ENCODE peak calls at places on chromosome 16, in nine cellular contexts. T is cerebellum; O is T-cell; B is stimulated activated CD4-positive, alpha-beta T cell treated with anti-CD3 and anti-CD28 coated beads, TNF-alpha, amount 100 ng/mL, for 48 hours; R is nephron progenitor cell; W is right cardiac atrium; J is hypothalamus; L is NCI-H345; M is AG09319. F is an unnamed sample.

GRCh38 chr16:46830417-46830901 is 521 bp downstream of the C16orf87 start:
- DNase-seq in W (peak; percentile 50), J (no peak), M (no peak), R (no peak), B (no peak), L (peak; percentile 33), T (no peak), O (peak; percentile 19), F (peak; percentile 2)

GRCh38 chr16:73172621-73173312 is 124.8 kb upstream of the ZFHX3 start:
- DNase-seq in W (peak; percentile 78), M (peak; percentile 98), B (no peak), R (peak; percentile 41), J (no peak), O (no peak), L (peak; percentile 83), T (no peak), F (peak; percentile 96)

GRCh38 chr16:12091569-12092346 is 115.2 kb downstream of the SNX29 start:
- DNase-seq in O (no peak), W (no peak), T (no peak), B (no peak), L (no peak), M (no peak), R (no peak), J (no peak), F (no peak)

GRCh38 chr16:48623304-48624016 is 13.5 kb upstream of the N4BP1 start:
- DNase-seq in T (peak; percentile 87), B (peak; percentile 73), J (peak; percentile 47), L (peak; percentile 66), W (peak; percentile 83), R (peak; percentile 87), O (peak; percentile 67), M (peak; percentile 66), F (peak; percentile 84)

GRCh38 chr16:47728229-47728628 is 267.1 kb downstream of the PHKB start:
- DNase-seq in B (no peak), W (no peak), M (no peak), J (no peak), L (no peak), O (no peak), R (no peak), T (no peak), F (no peak)

GRCh38 chr16:89183975-89184684 is 12.6 kb downstream of the CDH15 start:
- DNase-seq in W (no peak), O (no peak), R (no peak), L (no peak), B (no peak), T (no peak), M (no peak), J (no peak), F (no peak)

GRCh38 chr16:22635801-22636200 is 125.1 kb downstream of the NPIPB5 start:
- DNase-seq in T (no peak), R (no peak), W (no peak), L (no peak), M (no peak), J (no peak), O (no peak), B (no peak), F (no peak)

GRCh38 chr16:27432600-27432957 is 30.6 kb downstream of the IL21R start:
- DNase-seq in W (no peak), R (no peak), T (no peak), L (no peak), O (no peak), M (no peak), B (no peak), J (no peak), F (peak; percentile 82)

GRCh38 chr16:56109205-56109604 is 82.1 kb upstream of the GNAO1 start:
- DNase-seq in T (no peak), W (no peak), R (no peak), M (no peak), O (no peak), L (no peak), B (no peak), J (no peak), F (no peak)

GRCh38 chr16:6804461-6804860 is 528.2 kb upstream of the RBFOX1 start:
- DNase-seq in M (no peak), R (no peak), W (no peak), B (no peak), O (no peak), T (no peak), L (no peak), J (no peak), F (no peak)

GRCh38 chr16:64900029-64900428 is 221.8 kb downstream of the CDH11 start:
- DNase-seq in R (no peak), M (no peak), W (no peak), O (no peak), T (no peak), B (no peak), J (no peak), L (no peak), F (no peak)

GRCh38 chr16:67100569-67101300 is 9.0 kb upstream of the PHAF1 start:
- DNase-seq in W (no peak), R (no peak), B (no peak), J (no peak), T (peak; percentile 24), O (no peak), L (no peak), M (no peak), F (no peak)

GRCh38 chr16:27726621-27727275 is 176.8 kb downstream of the KATNIP start:
- DNase-seq in R (no peak), J (no peak), T (no peak), L (no peak), B (no peak), O (no peak), M (peak; percentile 15), W (no peak), F (peak; percentile 2)

GRCh38 chr16:82761858-82762257 is 135.1 kb downstream of the CDH13 start:
- DNase-seq in L (peak; percentile 1), T (no peak), R (no peak), W (no peak), M (no peak), O (no peak), B (no peak), J (no peak), F (no peak)

GRCh38 chr16:85205747-85206471 is 93.6 kb upstream of the CIBAR2 start:
- DNase-seq in B (no peak), L (no peak), R (no peak), W (no peak), M (no peak), O (no peak), J (no peak), T (peak; percentile 52), F (no peak)

GRCh38 chr16:82867425-82867824 is 240.7 kb downstream of the CDH13 start:
- DNase-seq in J (no peak), O (no peak), T (no peak), R (no peak), B (no peak), L (no peak), M (no peak), W (no peak), F (no peak)

GRCh38 chr16:28524544-28525179 is 14.1 kb downstream of the NUPR1 start:
- DNase-seq in L (no peak), R (no peak), W (no peak), M (no peak), O (no peak), B (no peak), T (no peak), J (no peak), F (no peak)

GRCh38 chr16:8798174-8798527 is 512 bp downstream of the PMM2 start:
- DNase-seq in J (no peak), M (no peak), B (peak; percentile 10), R (no peak), O (no peak), L (no peak), T (no peak), W (no peak), F (no peak)

GRCh38 chr16:31134625-31135534 is 647 bp downstream of the PRSS8 start:
- DNase-seq in W (no peak), M (no peak), B (no peak), L (peak; percentile 21), J (no peak), T (no peak), O (no peak), R (peak; percentile 28), F (no peak)

GRCh38 chr16:86016201-86016965 is 117.4 kb downstream of the IRF8 start:
- DNase-seq in J (no peak), L (peak; percentile 25), B (peak; percentile 40), W (no peak), O (peak; percentile 13), M (peak; percentile 29), R (peak; percentile 54), T (peak; percentile 75), F (peak; percentile 28)

GRCh38 chr16:67936124-67936875 is at the start of gene PSMB10:
- DNase-seq in B (peak; percentile 70), O (peak; percentile 36), T (peak; percentile 33), W (peak; percentile 56), J (no peak), L (no peak), R (peak; percentile 47), M (no peak), F (no peak)

GRCh38 chr16:68508641-68509240 is 30.4 kb upstream of the ZFP90 start:
- DNase-seq in J (no peak), R (no peak), M (no peak), B (no peak), O (no peak), W (no peak), T (no peak), L (no peak), F (no peak)

GRCh38 chr16:47258874-47259461 is 115.2 kb upstream of the NETO2 start:
- DNase-seq in J (no peak), O (no peak), L (no peak), M (no peak), R (no peak), B (no peak), W (no peak), T (no peak), F (peak; percentile 3)

GRCh38 chr16:27826893-27827289 is 236.6 kb downstream of the GSG1L start:
- DNase-seq in L (no peak), B (no peak), M (no peak), R (no peak), O (no peak), W (no peak), J (no peak), T (no peak), F (no peak)

GRCh38 chr16:2514333-2515179 is 804 bp downstream of the ATP6V0C start:
- DNase-seq in W (peak; percentile 41), L (no peak), R (no peak), J (no peak), O (no peak), T (no peak), B (peak; percentile 22), M (no peak), F (no peak)

GRCh38 chr16:22030087-22030812 is 22.3 kb downstream of the MOSMO start:
- DNase-seq in T (no peak), O (no peak), R (no peak), M (no peak), J (no peak), L (no peak), B (no peak), W (no peak), F (no peak)

GRCh38 chr16:76583466-76583865 is 306.3 kb downstream of the CNTNAP4 start:
- DNase-seq in T (peak; percentile 86), L (peak; percentile 12), W (peak; percentile 12), M (no peak), J (no peak), R (no peak), B (no peak), O (no peak), F (peak; percentile 9)

GRCh38 chr16:47142469-47143328 is 1.0 kb downstream of the NETO2 start:
- DNase-seq in M (no peak), T (peak; percentile 19), O (no peak), B (peak; percentile 12), R (peak; percentile 61), J (no peak), W (no peak), L (peak; percentile 29), F (no peak)

GRCh38 chr16:12893050-12893750 is 8.2 kb upstream of the SHISA9 start:
- DNase-seq in M (no peak), O (no peak), L (no peak), T (no peak), J (no peak), R (no peak), W (no peak), B (no peak), F (no peak)

GRCh38 chr16:79598341-79599181 is 2.0 kb downstream of the MAF start:
- DNase-seq in B (no peak), T (peak; percentile 58), L (peak; percentile 64), O (peak; percentile 32), R (peak; percentile 66), W (peak; percentile 70), M (no peak), J (peak; percentile 64), F (no peak)

GRCh38 chr16:80041399-80041798 is 440.9 kb upstream of the MAF start:
- DNase-seq in O (no peak), R (no peak), M (no peak), J (no peak), W (no peak), L (no peak), B (no peak), T (no peak), F (no peak)